ENCODE peak calls at places on chromosomes 16 and 17, in seven cellular contexts. E is H9, J is A549, Q is endothelial cell of umbilical vein, I is fibroblast of lung, X is HCT116, N is OCI-LY7. L is an unnamed sample.

GRCh38 chr16:47565454-47565853 is 104.3 kb downstream of the PHKB start:
- DNase-seq in E (no peak), J (no peak), Q (peak; percentile 30), I (peak; percentile 67), X (no peak), N (no peak), L (no peak)

GRCh38 chr16:85515319-85515745 is 97.8 kb upstream of the GSE1 start:
- DNase-seq in E (no peak), J (no peak), Q (no peak), I (no peak), X (no peak), N (no peak), L (no peak)

GRCh38 chr16:69410285-69410990 is 14.0 kb upstream of the CYB5B start:
- DNase-seq in E (no peak), J (peak; percentile 33), Q (peak; percentile 95), I (peak; percentile 87), X (peak; percentile 83), N (no peak), L (no peak)

GRCh38 chr16:62927122-62927521 is 890.9 kb upstream of the CDH8 start:
- DNase-seq in E (no peak), J (no peak), Q (no peak), I (no peak), X (no peak), N (no peak), L (no peak)

GRCh38 chr17:81387235-81388060 is 7.8 kb upstream of the BAHCC1 start:
- DNase-seq in E (no peak), J (peak; percentile 61), Q (peak; percentile 44), I (peak; percentile 56), X (no peak), N (no peak), L (no peak)

GRCh38 chr16:50820225-50820624 is 78.3 kb downstream of the CYLD start:
- DNase-seq in E (no peak), J (no peak), Q (no peak), I (no peak), X (no peak), N (no peak), L (no peak)

GRCh38 chr17:8332688-8333087 is 7.0 kb upstream of the ODF4 start:
- DNase-seq in E (no peak), J (no peak), Q (no peak), I (no peak), X (no peak), N (no peak), L (no peak)

GRCh38 chr17:38358586-38359513 is 7.2 kb downstream of the SOCS7 start:
- DNase-seq in E (no peak), J (no peak), Q (no peak), I (peak; percentile 40), X (no peak), N (no peak), L (no peak)

GRCh38 chr16:1152651-1153259 is at the start of gene CACNA1H:
- DNase-seq in E (peak; percentile 53), J (peak; percentile 58), Q (no peak), I (peak; percentile 11), X (no peak), N (no peak), L (no peak)

GRCh38 chr17:46264456-46265198 is 30.3 kb upstream of the LRRC37A start:
- DNase-seq in E (peak; percentile 43), J (peak; percentile 56), Q (no peak), I (peak; percentile 90), X (no peak), N (no peak), L (peak; percentile 48)

GRCh38 chr16:17563340-17563739 is 92.6 kb upstream of the XYLT1 start:
- DNase-seq in E (no peak), J (no peak), Q (no peak), I (no peak), X (no peak), N (no peak), L (no peak)

GRCh38 chr17:77466140-77466539 is 325.4 kb downstream of the SEC14L1 start:
- DNase-seq in E (peak; percentile 96), J (no peak), Q (no peak), I (peak; percentile 54), X (no peak), N (no peak), L (no peak)

GRCh38 chr17:36937961-36938565 is 788 bp downstream of the LHX1 start:
- DNase-seq in E (peak; percentile 81), J (no peak), Q (peak; percentile 33), I (peak; percentile 41), X (no peak), N (no peak), L (peak; percentile 53)

GRCh38 chr16:84806890-84807258 is 12.9 kb upstream of the CRISPLD2 start:
- DNase-seq in E (no peak), J (no peak), Q (no peak), I (no peak), X (no peak), N (no peak), L (no peak)

GRCh38 chr16:10616744-10617640 is 36.6 kb upstream of the EMP2 start:
- DNase-seq in E (peak; percentile 61), J (no peak), Q (no peak), I (peak; percentile 69), X (peak; percentile 8), N (no peak), L (peak; percentile 63)

GRCh38 chr17:74569392-74570003 is 2.2 kb upstream of the CD300H start:
- DNase-seq in E (peak; percentile 60), J (peak; percentile 71), Q (no peak), I (peak; percentile 100), X (peak; percentile 97), N (no peak), L (peak; percentile 76)

GRCh38 chr16:87350681-87351319 is 32.8 kb downstream of the FBXO31 start:
- DNase-seq in E (no peak), J (no peak), Q (no peak), I (peak; percentile 62), X (no peak), N (no peak), L (no peak)

GRCh38 chr16:8251727-8252126 is 338.6 kb downstream of the TMEM114 start:
- DNase-seq in E (no peak), J (no peak), Q (no peak), I (no peak), X (no peak), N (no peak), L (no peak)

GRCh38 chr17:2191227-2191626 is 112.4 kb downstream of the SMG6 start:
- DNase-seq in E (no peak), J (no peak), Q (peak; percentile 51), I (no peak), X (no peak), N (no peak), L (no peak)

GRCh38 chr17:82022310-82022980 is at the start of gene CENPX:
- DNase-seq in E (no peak), J (no peak), Q (no peak), I (no peak), X (no peak), N (no peak), L (peak; percentile 25)

GRCh38 chr17:76528528-76529223 is 8.8 kb downstream of the CYGB start:
- DNase-seq in E (no peak), J (no peak), Q (no peak), I (no peak), X (no peak), N (peak; percentile 85), L (no peak)

GRCh38 chr17:41522301-41523224 is 3.9 kb upstream of the KRT15 start:
- DNase-seq in E (no peak), J (no peak), Q (no peak), I (no peak), X (peak; percentile 81), N (no peak), L (peak; percentile 82)

GRCh38 chr17:41521574-41522261 is 3.0 kb upstream of the KRT15 start:
- DNase-seq in E (peak; percentile 76), J (peak; percentile 76), Q (peak; percentile 70), I (peak; percentile 92), X (peak; percentile 97), N (no peak), L (peak; percentile 98)

GRCh38 chr17:41523225-41523593 is 4.5 kb upstream of the KRT15 start:
- DNase-seq in E (no peak), J (no peak), Q (no peak), I (no peak), X (no peak), N (no peak), L (no peak)

GRCh38 chr17:41523787-41524186 is 4.3 kb downstream of the KRT19 start:
- DNase-seq in E (no peak), J (no peak), Q (no peak), I (no peak), X (peak; percentile 52), N (no peak), L (peak; percentile 67)

DNA sequence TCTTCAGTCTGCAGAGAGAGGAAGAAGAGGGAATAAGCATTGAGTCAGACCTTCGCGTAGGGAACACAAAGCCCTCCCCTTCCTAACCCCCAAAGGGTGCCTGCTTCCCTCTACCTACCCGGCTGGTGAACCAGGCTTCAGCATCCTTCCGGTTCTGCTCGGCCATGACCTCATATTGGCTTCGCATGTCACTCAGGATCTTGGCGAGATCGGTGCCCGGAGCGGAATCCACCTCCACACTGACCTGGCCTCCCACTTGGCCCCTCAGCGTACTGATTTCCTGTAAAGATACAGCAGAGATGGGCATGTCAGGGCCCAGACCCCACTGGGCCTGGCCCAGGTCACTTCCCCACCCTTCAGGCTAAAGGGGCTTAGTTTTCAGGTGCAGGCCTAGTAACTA is 3.8 kb downstream of the KRT19 start:
- DNase-seq in E (no peak), J (no peak), Q (no peak), I (no peak), X (no peak), N (no peak), L (peak; percentile 50)
- H3K4me2 ChIP-seq in E (no peak overlapping the region), J (no peak overlapping the region), Q (no peak overlapping the region), I (no peak overlapping the region), X (peak overlapping the region; percentile 78), N (no peak overlapping the region), L (peak overlapping the region; percentile 98)

GRCh38 chr17:72572604-72573491 is 452.0 kb downstream of the SOX9 start:
- DNase-seq in E (no peak), J (no peak), Q (no peak), I (peak; percentile 55), X (no peak), N (no peak), L (peak; percentile 32)
- H3K4me2 ChIP-seq in E (no peak overlapping the region), J (peak overlapping the region; percentile 16), Q (no peak overlapping the region), I (no peak overlapping the region), X (no peak overlapping the region), N (no peak overlapping the region), L (no peak overlapping the region)

GRCh38 chr17:55168970-55169687 is 95.6 kb upstream of the HLF start:
- DNase-seq in E (no peak), J (no peak), Q (no peak), I (no peak), X (no peak), N (peak; percentile 95), L (no peak)
- H3K4me2 ChIP-seq in E (no peak overlapping the region), J (no peak overlapping the region), Q (no peak overlapping the region), I (no peak overlapping the region), X (no peak overlapping the region), N (peak overlapping the region; percentile 67), L (no peak overlapping the region)

GRCh38 chr16:30185141-30185682 is 1.8 kb downstream of the CORO1A start:
- DNase-seq in E (no peak), J (no peak), Q (no peak), I (no peak), X (no peak), N (peak; percentile 80), L (no peak)

GRCh38 chr16:30184430-30185140 is 1.2 kb downstream of the CORO1A start:
- DNase-seq in E (no peak), J (no peak), Q (no peak), I (no peak), X (no peak), N (peak; percentile 64), L (no peak)

GRCh38 chr16:30186444-30186781 is 3.0 kb downstream of the CORO1A start:
- DNase-seq in E (no peak), J (no peak), Q (no peak), I (no peak), X (no peak), N (no peak), L (no peak)

GRCh38 chr16:30186782-30187555 is 3.6 kb downstream of the CORO1A start:
- DNase-seq in E (peak; percentile 78), J (peak; percentile 40), Q (peak; percentile 52), I (no peak), X (no peak), N (peak; percentile 82), L (no peak)

GRCh38 chr16:30185683-30186421 is 2.5 kb downstream of the CORO1A start:
- DNase-seq in E (no peak), J (no peak), Q (no peak), I (no peak), X (no peak), N (peak; percentile 90), L (no peak)
- H3K4me2 ChIP-seq in E (no peak overlapping the region), J (no peak overlapping the region), Q (no peak overlapping the region), I (no peak overlapping the region), X (no peak overlapping the region), N (peak overlapping the region; percentile 90), L (no peak overlapping the region)